ENCODE peak calls at places on chromosome 9, in six cellular contexts. Q is K562, W is HepG2, L is heart left ventricle, J is HCT116, S is RWPE2. Y is an unnamed sample.

GRCh38 chr9:79885093-79885857 is 313.5 kb downstream of the TLE4 start:
- ATAC-seq in Q (no peak), W (no peak), L (no peak), J (no peak), S (no peak), Y (no peak)

GRCh38 chr9:130143974-130144373 is 28.2 kb upstream of the NCS1 start:
- ATAC-seq in Q (peak; percentile 53), W (peak; percentile 39), L (peak; percentile 81), J (no peak), S (no peak), Y (peak; percentile 48)

GRCh38 chr9:79611091-79611614 is 39.4 kb downstream of the TLE4 start:
- ATAC-seq in Q (peak; percentile 79), W (no peak), L (peak; percentile 49), J (no peak), S (no peak), Y (peak; percentile 43)

GRCh38 chr9:109342878-109343277 is 22.0 kb upstream of the EPB41L4B start:
- ATAC-seq in Q (no peak), W (no peak), L (no peak), J (no peak), S (no peak), Y (no peak)

GRCh38 chr9:68697846-68698245 is 7.2 kb upstream of the PIP5K1B start:
- ATAC-seq in Q (peak; percentile 55), W (peak; percentile 63), L (no peak), J (no peak), S (no peak), Y (no peak)

GRCh38 chr9:105822814-105823213 is 128.5 kb downstream of the TMEM38B start:
- ATAC-seq in Q (no peak), W (no peak), L (no peak), J (no peak), S (no peak), Y (no peak)

GRCh38 chr9:111483419-111483861 is 743 bp downstream of the ECPAS start:
- ATAC-seq in Q (no peak), W (no peak), L (no peak), J (peak; percentile 62), S (no peak), Y (peak; percentile 62)

GRCh38 chr9:69535911-69536310 is 136.3 kb downstream of the APBA1 start:
- ATAC-seq in Q (no peak), W (no peak), L (no peak), J (no peak), S (peak; percentile 35), Y (no peak)

GRCh38 chr9:136596219-136596616 is 50.4 kb upstream of the NOTCH1 start:
- ATAC-seq in Q (no peak), W (no peak), L (no peak), J (no peak), S (no peak), Y (no peak)

GRCh38 chr9:124399999-124400940 is 15.0 kb downstream of the PSMB7 start:
- ATAC-seq in Q (no peak), W (no peak), L (peak; percentile 13), J (no peak), S (peak; percentile 53), Y (no peak)

GRCh38 chr9:113524460-113524859 is 60.9 kb downstream of the RGS3 start:
- ATAC-seq in Q (no peak), W (no peak), L (peak; percentile 4), J (no peak), S (no peak), Y (no peak)

GRCh38 chr9:136566899-136567298 is 21.1 kb upstream of the NOTCH1 start:
- ATAC-seq in Q (no peak), W (no peak), L (no peak), J (no peak), S (no peak), Y (no peak)

GRCh38 chr9:117411547-117411946 is 3.3 kb downstream of the ASTN2 start:
- ATAC-seq in Q (peak; percentile 58), W (peak; percentile 84), L (peak; percentile 44), J (no peak), S (no peak), Y (no peak)

GRCh38 chr9:121651014-121651294 is 480 bp upstream of the DAB2IP start:
- ATAC-seq in Q (no peak), W (no peak), L (no peak), J (no peak), S (no peak), Y (no peak)

GRCh38 chr9:15606667-15607472 is 54.0 kb downstream of the CCDC171 start:
- ATAC-seq in Q (peak; percentile 57), W (no peak), L (no peak), J (peak; percentile 42), S (no peak), Y (no peak)

GRCh38 chr9:80547613-80548012 is 975.8 kb downstream of the TLE4 start:
- ATAC-seq in Q (no peak), W (no peak), L (no peak), J (no peak), S (no peak), Y (no peak)

GRCh38 chr9:137278913-137279711 is 1.6 kb downstream of the TOR4A start:
- ATAC-seq in Q (no peak), W (no peak), L (no peak), J (no peak), S (no peak), Y (no peak)

GRCh38 chr9:98216391-98216790 is 24.0 kb upstream of the CORO2A start:
- ATAC-seq in Q (no peak), W (no peak), L (no peak), J (no peak), S (no peak), Y (no peak)

GRCh38 chr9:137244486-137245449 is 3.7 kb downstream of the TUBB4B start:
- ATAC-seq in Q (no peak), W (peak; percentile 4), L (no peak), J (no peak), S (peak; percentile 0), Y (no peak)

GRCh38 chr9:109969559-109970237 is 189.7 kb downstream of the PALM2AKAP2 start:
- ATAC-seq in Q (no peak), W (no peak), L (peak; percentile 59), J (no peak), S (no peak), Y (peak; percentile 53)

GRCh38 chr9:98081477-98082219 is 25.1 kb downstream of the NANS start:
- ATAC-seq in Q (no peak), W (peak; percentile 57), L (no peak), J (peak; percentile 69), S (peak; percentile 89), Y (peak; percentile 38)

GRCh38 chr9:99803694-99804093 is 18.0 kb upstream of the NR4A3 start:
- ATAC-seq in Q (no peak), W (no peak), L (no peak), J (no peak), S (no peak), Y (no peak)

GRCh38 chr9:98886691-98887229 is 56.9 kb upstream of the COL15A1 start:
- ATAC-seq in Q (peak; percentile 80), W (no peak), L (peak; percentile 83), J (no peak), S (no peak), Y (peak; percentile 52)

GRCh38 chr9:130017035-130017909 is 25.7 kb downstream of the FNBP1 start:
- ATAC-seq in Q (no peak), W (no peak), L (no peak), J (no peak), S (no peak), Y (peak; percentile 63)

GRCh38 chr9:34490760-34491159 is 32.0 kb downstream of the ENHO start:
- ATAC-seq in Q (no peak), W (no peak), L (no peak), J (no peak), S (no peak), Y (no peak)

GRCh38 chr9:115046786-115047185 is 71.2 kb downstream of the TNC start:
- ATAC-seq in Q (no peak), W (no peak), L (no peak), J (no peak), S (no peak), Y (no peak)

GRCh38 chr9:126885089-126885753 is 24.8 kb downstream of the ZBTB34 start:
- ATAC-seq in Q (no peak), W (peak; percentile 93), L (peak; percentile 64), J (no peak), S (no peak), Y (no peak)

GRCh38 chr9:95103385-95104087 is 214.0 kb downstream of the FANCC start:
- ATAC-seq in Q (peak; percentile 86), W (peak; percentile 80), L (peak; percentile 43), J (peak; percentile 80), S (no peak), Y (no peak)
- TF ChIP-seq CTCF in Q (peak; percentile 40), W (no peak), L (no peak), J (peak; percentile 41), S (no peak), Y (peak; percentile 31)

GRCh38 chr9:91196103-91196761 is 165.5 kb downstream of the AUH start:
- ATAC-seq in Q (no peak), W (peak; percentile 21), L (no peak), J (no peak), S (no peak), Y (no peak)
- H3K36me3 ChIP-seq in Q (peaks cover 2% of the 10 kb centered on the region), W (no peaks in the 10 kb centered on the region), L (no peaks in the 10 kb centered on the region), J (no peaks in the 10 kb centered on the region), S (no peaks in the 10 kb centered on the region), Y (no peaks in the 10 kb centered on the region)

GRCh38 chr9:135275926-135276289 is 188.4 kb downstream of the OLFM1 start:
- ATAC-seq in Q (no peak), W (no peak), L (no peak), J (no peak), S (no peak), Y (no peak)
- H3K27me3 ChIP-seq in Q (peaks cover 10% of the 10 kb centered on the region), W (peaks cover 11% of the 10 kb centered on the region), L (no peaks in the 10 kb centered on the region), J (peaks cover 22% of the 10 kb centered on the region), S (peaks cover 33% of the 10 kb centered on the region), Y (peaks cover 99% of the 10 kb centered on the region)

DNA sequence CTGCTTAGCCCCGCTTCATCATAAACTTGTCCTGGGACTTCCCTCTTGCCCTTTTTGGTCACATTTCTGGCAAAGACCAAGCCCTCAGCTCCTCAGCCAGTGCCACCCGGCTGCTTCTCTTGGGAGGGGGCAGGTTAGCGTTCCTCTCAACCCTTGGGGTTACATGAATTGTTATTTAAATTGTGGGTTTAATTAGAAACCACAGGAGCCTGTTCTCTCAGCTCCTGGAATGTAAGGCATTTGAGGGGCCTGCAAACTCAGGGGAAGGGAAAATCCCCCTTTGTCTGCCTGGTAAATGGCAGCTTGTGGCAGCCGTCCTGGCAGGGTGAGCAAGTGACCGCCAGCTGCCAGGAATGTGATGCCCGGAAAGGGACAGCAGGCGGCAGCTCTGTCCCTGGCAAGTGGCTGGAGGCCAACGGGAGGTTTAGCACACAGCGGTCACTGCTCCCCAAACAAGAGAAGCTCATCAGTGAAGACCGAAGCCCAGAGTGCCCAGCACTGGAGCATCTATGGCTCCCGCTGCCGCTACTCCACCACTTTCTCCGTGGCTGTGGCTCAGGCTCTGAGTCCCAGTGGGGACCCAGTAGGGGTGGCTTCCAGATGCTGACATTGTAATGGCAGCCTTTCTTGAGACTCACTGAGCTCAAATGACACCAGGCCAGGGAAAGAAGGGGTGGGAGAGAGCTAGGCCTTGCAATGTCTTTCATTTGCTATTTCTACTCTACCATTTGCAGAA is 51.7 kb downstream of the SHB start:
- ATAC-seq in Q (no peak), W (no peak), L (peak; percentile 86), J (no peak), S (peak; percentile 38), Y (no peak)
- TF ChIP-seq CTCF in Q (no peak), W (no peak), L (no peak), J (no peak), S (peak; percentile 70), Y (peak; percentile 10)

GRCh38 chr9:536597-537511 is 304.6 kb upstream of the DMRT1 start:
- ATAC-seq in Q (no peak), W (no peak), L (no peak), J (no peak), S (peak; percentile 31), Y (no peak)
- H3K36me3 ChIP-seq in Q (no peaks in the 10 kb centered on the region), W (no peaks in the 10 kb centered on the region), L (peaks cover 5% of the 10 kb centered on the region), J (no peaks in the 10 kb centered on the region), S (peaks cover 16% of the 10 kb centered on the region), Y (no peaks in the 10 kb centered on the region)